ENCODE peak calls at places on chromosomes 3 and 15, in six cellular contexts. One of them, this sample, is unnamed.

GRCh38 chr15:84081391-84082168 is 154.0 kb upstream of the GOLGA6L4 start:
- DNase-seq in HAP-1: no peak
- DNase-seq in NCI-H446 treated with DMSO at 0.1 percent for 48 hours: no peak
- DNase-seq in cardiac fibroblast: peak; percentile 28
- DNase-seq in mesothelial cell of epicardium: no peak
- DNase-seq in AG20443: no peak
- DNase-seq in this sample: no peak

GRCh38 chr3:171811059-171811912 is 1.0 kb upstream of the PLD1 start:
- DNase-seq in HAP-1: peak; percentile 90
- DNase-seq in NCI-H446 treated with DMSO at 0.1 percent for 48 hours: peak; percentile 32
- DNase-seq in cardiac fibroblast: peak; percentile 99
- DNase-seq in mesothelial cell of epicardium: no peak
- DNase-seq in AG20443: peak; percentile 75
- DNase-seq in this sample: no peak

GRCh38 chr15:41806291-41807181 is 21.4 kb upstream of the JMJD7 start:
- DNase-seq in HAP-1: no peak
- DNase-seq in NCI-H446 treated with DMSO at 0.1 percent for 48 hours: no peak
- DNase-seq in cardiac fibroblast: no peak
- DNase-seq in mesothelial cell of epicardium: no peak
- DNase-seq in AG20443: no peak
- DNase-seq in this sample: no peak

GRCh38 chr3:45547764-45548683 is 46.5 kb upstream of the LIMD1 start:
- DNase-seq in HAP-1: no peak
- DNase-seq in NCI-H446 treated with DMSO at 0.1 percent for 48 hours: peak; percentile 34
- DNase-seq in cardiac fibroblast: peak; percentile 33
- DNase-seq in mesothelial cell of epicardium: no peak
- DNase-seq in AG20443: peak; percentile 84
- DNase-seq in this sample: no peak

GRCh38 chr15:40064231-40064894 is 25.4 kb upstream of the SRP14 start:
- DNase-seq in HAP-1: no peak
- DNase-seq in NCI-H446 treated with DMSO at 0.1 percent for 48 hours: peak; percentile 76
- DNase-seq in cardiac fibroblast: peak; percentile 96
- DNase-seq in mesothelial cell of epicardium: no peak
- DNase-seq in AG20443: peak; percentile 46
- DNase-seq in this sample: no peak

GRCh38 chr3:107979538-107979937 is 111.3 kb downstream of the CD47 start:
- DNase-seq in HAP-1: no peak
- DNase-seq in NCI-H446 treated with DMSO at 0.1 percent for 48 hours: no peak
- DNase-seq in cardiac fibroblast: peak; percentile 87
- DNase-seq in mesothelial cell of epicardium: no peak
- DNase-seq in AG20443: no peak
- DNase-seq in this sample: no peak

GRCh38 chr15:58043192-58043903 is 22.2 kb downstream of the ALDH1A2 start:
- DNase-seq in HAP-1: peak; percentile 60
- DNase-seq in NCI-H446 treated with DMSO at 0.1 percent for 48 hours: no peak
- DNase-seq in cardiac fibroblast: peak; percentile 57
- DNase-seq in mesothelial cell of epicardium: no peak
- DNase-seq in AG20443: peak; percentile 36
- DNase-seq in this sample: peak; percentile 50

GRCh38 chr15:44132057-44132456 is 63.0 kb downstream of the FRMD5 start:
- DNase-seq in HAP-1: no peak
- DNase-seq in NCI-H446 treated with DMSO at 0.1 percent for 48 hours: no peak
- DNase-seq in cardiac fibroblast: no peak
- DNase-seq in mesothelial cell of epicardium: no peak
- DNase-seq in AG20443: no peak
- DNase-seq in this sample: no peak

GRCh38 chr3:102741694-102742093 is 306.9 kb downstream of the ZPLD1 start:
- DNase-seq in HAP-1: no peak
- DNase-seq in NCI-H446 treated with DMSO at 0.1 percent for 48 hours: no peak
- DNase-seq in cardiac fibroblast: no peak
- DNase-seq in mesothelial cell of epicardium: no peak
- DNase-seq in AG20443: no peak
- DNase-seq in this sample: no peak

GRCh38 chr15:35958021-35958420 is 412.1 kb upstream of the DPH6 start:
- DNase-seq in HAP-1: peak; percentile 66
- DNase-seq in NCI-H446 treated with DMSO at 0.1 percent for 48 hours: peak; percentile 93
- DNase-seq in cardiac fibroblast: peak; percentile 7
- DNase-seq in mesothelial cell of epicardium: no peak
- DNase-seq in AG20443: no peak
- DNase-seq in this sample: no peak

GRCh38 chr15:79640206-79640605 is 208.1 kb downstream of the MINAR1 start:
- DNase-seq in HAP-1: no peak
- DNase-seq in NCI-H446 treated with DMSO at 0.1 percent for 48 hours: no peak
- DNase-seq in cardiac fibroblast: peak; percentile 82
- DNase-seq in mesothelial cell of epicardium: no peak
- DNase-seq in AG20443: peak; percentile 88
- DNase-seq in this sample: no peak

GRCh38 chr3:157063926-157064325 is 96.0 kb downstream of the CCNL1 start:
- DNase-seq in HAP-1: no peak
- DNase-seq in NCI-H446 treated with DMSO at 0.1 percent for 48 hours: peak; percentile 82
- DNase-seq in cardiac fibroblast: no peak
- DNase-seq in mesothelial cell of epicardium: no peak
- DNase-seq in AG20443: no peak
- DNase-seq in this sample: no peak

GRCh38 chr3:170128259-170128976 is 53.1 kb downstream of the PHC3 start:
- DNase-seq in HAP-1: no peak
- DNase-seq in NCI-H446 treated with DMSO at 0.1 percent for 48 hours: no peak
- DNase-seq in cardiac fibroblast: no peak
- DNase-seq in mesothelial cell of epicardium: no peak
- DNase-seq in AG20443: no peak
- DNase-seq in this sample: no peak

GRCh38 chr15:63244976-63245645 is 32.3 kb upstream of the APH1B start:
- DNase-seq in HAP-1: no peak
- DNase-seq in NCI-H446 treated with DMSO at 0.1 percent for 48 hours: no peak
- DNase-seq in cardiac fibroblast: peak; percentile 52
- DNase-seq in mesothelial cell of epicardium: no peak
- DNase-seq in AG20443: no peak
- DNase-seq in this sample: no peak

GRCh38 chr3:197241173-197241572 is 57.2 kb downstream of the DLG1 start:
- DNase-seq in HAP-1: no peak
- DNase-seq in NCI-H446 treated with DMSO at 0.1 percent for 48 hours: no peak
- DNase-seq in cardiac fibroblast: no peak
- DNase-seq in mesothelial cell of epicardium: no peak
- DNase-seq in AG20443: no peak
- DNase-seq in this sample: no peak